ENCODE peak calls at places on chromosome 12, in eight cellular contexts. I is GM13977; X is activated CD4-positive, CD25-positive, alpha-beta regulatory T cell treated with anti-CD3 and anti-CD28 coated beads, Interleukin-2, amount 50 U/mL, for 72 hours; A is NCI-H2081; B is endothelial cell; K is CD4-positive, CD25-positive, alpha-beta regulatory T cell; S is caudate nucleus; R is GM04503. T is an unnamed sample.

GRCh38 chr12:64392221-64392620 is 1.7 kb upstream of the C12orf56 start:
- DNase-seq in K (no peak), X (no peak), S (no peak), B (peak; percentile 37), R (no peak), I (peak; percentile 61), A (no peak), T (no peak)

GRCh38 chr12:68304626-68305025 is 27.5 kb downstream of the MDM1 start:
- DNase-seq in K (no peak), I (no peak), A (no peak), S (no peak), X (no peak), R (no peak), B (no peak), T (no peak)

GRCh38 chr12:127158385-127159061 is 1108.4 kb upstream of the TMEM132C start:
- DNase-seq in A (no peak), I (no peak), X (no peak), K (no peak), B (no peak), S (no peak), R (no peak), T (no peak)

GRCh38 chr12:44874981-44875416 is 1.1 kb downstream of the NELL2 start:
- DNase-seq in K (no peak), X (no peak), I (peak; percentile 30), B (peak; percentile 5), A (peak; percentile 5), R (no peak), S (peak; percentile 15), T (no peak)

GRCh38 chr12:14883663-14884062 is 2.0 kb downstream of the MGP start:
- DNase-seq in A (no peak), S (no peak), K (no peak), R (no peak), B (no peak), I (no peak), X (no peak), T (no peak)

GRCh38 chr12:103791350-103791920 is 49.6 kb downstream of the NT5DC3 start:
- DNase-seq in S (no peak), K (no peak), R (no peak), B (no peak), X (no peak), I (no peak), A (no peak), T (no peak)

GRCh38 chr12:55812088-55812487 is 5.4 kb downstream of the SARNP start:
- DNase-seq in K (no peak), X (no peak), A (no peak), I (no peak), B (no peak), R (no peak), S (no peak), T (no peak)

GRCh38 chr12:57899010-57899662 is 42.2 kb upstream of the ATP23 start:
- DNase-seq in X (peak; percentile 71), R (no peak), S (no peak), K (peak; percentile 81), I (peak; percentile 83), A (peak; percentile 34), B (no peak), T (no peak)

GRCh38 chr12:44571031-44571550 is 305.0 kb downstream of the NELL2 start:
- DNase-seq in B (no peak), R (no peak), K (no peak), S (no peak), I (no peak), A (no peak), X (no peak), T (peak; percentile 14)

GRCh38 chr12:27931390-27931789 is 41.1 kb downstream of the PTHLH start:
- DNase-seq in I (peak; percentile 13), A (no peak), R (no peak), S (no peak), X (no peak), B (no peak), K (no peak), T (no peak)

GRCh38 chr12:77772606-77773298 is 57.9 kb upstream of the NAV3 start:
- DNase-seq in X (no peak), A (no peak), R (no peak), B (no peak), K (no peak), I (no peak), S (no peak), T (no peak)

GRCh38 chr12:96143392-96143791 is 50.8 kb upstream of the ELK3 start:
- DNase-seq in R (no peak), S (no peak), I (no peak), B (no peak), K (no peak), X (no peak), A (no peak), T (no peak)

GRCh38 chr12:72330291-72330690 is 58.1 kb downstream of the TRHDE start:
- DNase-seq in X (no peak), B (no peak), K (no peak), R (no peak), A (no peak), S (no peak), I (no peak), T (no peak)

GRCh38 chr12:52189376-52190174 is 2.2 kb downstream of the KRT80 start:
- DNase-seq in K (no peak), R (no peak), I (no peak), X (no peak), A (no peak), B (no peak), S (no peak), T (no peak)

GRCh38 chr12:116302200-116303075 is 24.9 kb upstream of the MED13L start:
- DNase-seq in B (no peak), A (no peak), K (no peak), I (no peak), X (no peak), S (no peak), R (no peak), T (no peak)

GRCh38 chr12:49930515-49931288 is 19.8 kb upstream of the AQP2 start:
- DNase-seq in X (no peak), I (no peak), A (no peak), B (no peak), S (no peak), K (no peak), R (peak; percentile 28), T (no peak)

GRCh38 chr12:92139634-92140555 is 5.8 kb downstream of the BTG1 start:
- DNase-seq in B (no peak), I (no peak), A (no peak), S (no peak), K (no peak), R (no peak), X (no peak), T (no peak)

GRCh38 chr12:67578976-67579661 is 69.4 kb upstream of the DYRK2 start:
- DNase-seq in K (peak; percentile 60), X (no peak), A (no peak), I (no peak), B (no peak), S (no peak), R (no peak), T (no peak)

GRCh38 chr12:85825751-85826150 is 10.5 kb downstream of the RASSF9 start:
- DNase-seq in R (no peak), S (no peak), I (no peak), K (no peak), A (peak; percentile 92), X (no peak), B (no peak), T (no peak)

GRCh38 chr12:107355004-107355565 is 261.7 kb upstream of the CRY1 start:
- DNase-seq in X (no peak), K (no peak), R (no peak), A (no peak), I (no peak), S (no peak), B (no peak), T (no peak)

GRCh38 chr12:32679910-32680217 is 763 bp downstream of the DNM1L start:
- DNase-seq in K (no peak), S (no peak), R (no peak), B (no peak), I (no peak), A (no peak), X (no peak), T (no peak)

GRCh38 chr12:75892779-75893408 is 138.7 kb downstream of the PHLDA1 start:
- DNase-seq in B (peak; percentile 39), S (no peak), X (no peak), R (no peak), K (no peak), I (no peak), A (no peak), T (no peak)

GRCh38 chr12:58395470-58395869 is 454.1 kb downstream of the ATP23 start:
- DNase-seq in X (no peak), B (no peak), S (no peak), K (no peak), I (no peak), A (no peak), R (no peak), T (no peak)

GRCh38 chr12:102016472-102016871 is 45.3 kb downstream of the WASHC3 start:
- DNase-seq in S (no peak), K (no peak), B (no peak), R (no peak), A (no peak), X (no peak), I (no peak), T (no peak)

GRCh38 chr12:57456145-57456700 is 1.1 kb downstream of the INHBE start:
- DNase-seq in X (no peak), K (no peak), R (no peak), S (no peak), I (peak; percentile 50), B (peak; percentile 71), A (peak; percentile 18), T (no peak)

GRCh38 chr12:111314949-111315539 is 53.9 kb downstream of the PHETA1 start:
- DNase-seq in X (no peak), A (no peak), I (no peak), R (no peak), S (no peak), K (no peak), B (no peak), T (no peak)

GRCh38 chr12:54984602-54985376 is at the start of gene TESPA1:
- DNase-seq in R (no peak), X (peak; percentile 76), S (no peak), A (no peak), I (peak; percentile 72), B (no peak), K (peak; percentile 89), T (no peak)

GRCh38 chr12:99911076-99911475 is 73.7 kb downstream of the ANKS1B start:
- DNase-seq in K (no peak), X (no peak), I (no peak), B (no peak), S (no peak), A (no peak), R (peak; percentile 89), T (no peak)

GRCh38 chr12:56013482-56013881 is 7.4 kb upstream of the IKZF4 start:
- DNase-seq in R (no peak), S (peak; percentile 56), I (no peak), B (no peak), A (no peak), X (no peak), K (no peak), T (peak; percentile 83)

GRCh38 chr12:105289114-105289904 is 41.2 kb upstream of the C12orf75 start:
- DNase-seq in I (no peak), B (no peak), S (no peak), R (no peak), A (no peak), X (no peak), K (no peak), T (no peak)

GRCh38 chr12:76464636-76465166 is 94.9 kb downstream of the OSBPL8 start:
- DNase-seq in S (no peak), B (no peak), R (no peak), I (no peak), K (no peak), A (no peak), X (no peak), T (no peak)

GRCh38 chr12:54565658-54566552 is 16.5 kb downstream of the PDE1B start:
- DNase-seq in B (no peak), S (no peak), I (no peak), K (no peak), X (no peak), R (no peak), A (no peak), T (no peak)

GRCh38 chr12:5512585-5512970 is 80.7 kb downstream of the NTF3 start:
- DNase-seq in I (no peak), X (no peak), A (no peak), S (no peak), B (no peak), R (no peak), K (no peak), T (no peak)

T was measured in putamen.